ENCODE peak calls at places on chromosome X, in five cellular contexts. One of them, this sample, is unnamed.

GRCh38 chrX:43349363-43349762 is 306.7 kb upstream of the MAOA start:
- DNase-seq in upper lobe of left lung: no peak
- DNase-seq in A549: peak; percentile 33
- DNase-seq in CD4-positive, alpha-beta T cell: peak; percentile 18
- DNase-seq in hepatocyte: peak; percentile 46
- DNase-seq in this sample: peak; percentile 41

GRCh38 chrX:153441981-153442380 is 3.9 kb downstream of the TREX2 start:
- DNase-seq in upper lobe of left lung: no peak
- DNase-seq in A549: no peak
- DNase-seq in hepatocyte: no peak
- DNase-seq in CD4-positive, alpha-beta T cell: no peak
- DNase-seq in this sample: no peak

GRCh38 chrX:36116222-36116621 is 196.7 kb downstream of the CFAP47 start:
- DNase-seq in A549: no peak
- DNase-seq in hepatocyte: no peak
- DNase-seq in CD4-positive, alpha-beta T cell: no peak
- DNase-seq in upper lobe of left lung: no peak
- DNase-seq in this sample: no peak

GRCh38 chrX:40096395-40097091 is 1.2 kb downstream of the BCOR start:
- DNase-seq in A549: no peak
- DNase-seq in hepatocyte: peak; percentile 68
- DNase-seq in upper lobe of left lung: peak; percentile 89
- DNase-seq in CD4-positive, alpha-beta T cell: peak; percentile 48
- DNase-seq in this sample: peak; percentile 61

GRCh38 chrX:50813843-50814661 is at the start of gene SHROOM4:
- DNase-seq in upper lobe of left lung: peak; percentile 84
- DNase-seq in A549: no peak
- DNase-seq in hepatocyte: peak; percentile 74
- DNase-seq in CD4-positive, alpha-beta T cell: no peak
- DNase-seq in this sample: peak; percentile 46

GRCh38 chrX:104136241-104137019 is 20.4 kb downstream of the SLC25A53 start:
- DNase-seq in CD4-positive, alpha-beta T cell: peak; percentile 40
- DNase-seq in upper lobe of left lung: no peak
- DNase-seq in A549: peak; percentile 87
- DNase-seq in hepatocyte: peak; percentile 94
- DNase-seq in this sample: peak; percentile 67

GRCh38 chrX:123779908-123780396 is 47.1 kb upstream of the THOC2 start:
- DNase-seq in upper lobe of left lung: no peak
- DNase-seq in hepatocyte: peak; percentile 44
- DNase-seq in CD4-positive, alpha-beta T cell: no peak
- DNase-seq in A549: peak; percentile 61
- DNase-seq in this sample: no peak

GRCh38 chrX:44494357-44494756 is 48.3 kb downstream of the FUNDC1 start:
- DNase-seq in CD4-positive, alpha-beta T cell: no peak
- DNase-seq in hepatocyte: no peak
- DNase-seq in A549: no peak
- DNase-seq in upper lobe of left lung: no peak
- DNase-seq in this sample: no peak

GRCh38 chrX:136750364-136750763 is 30.4 kb downstream of the ARHGEF6 start:
- DNase-seq in upper lobe of left lung: no peak
- DNase-seq in hepatocyte: no peak
- DNase-seq in CD4-positive, alpha-beta T cell: no peak
- DNase-seq in A549: no peak
- DNase-seq in this sample: no peak

GRCh38 chrX:108178099-108178498 is 86.5 kb downstream of the ATG4A start:
- DNase-seq in hepatocyte: no peak
- DNase-seq in upper lobe of left lung: no peak
- DNase-seq in CD4-positive, alpha-beta T cell: no peak
- DNase-seq in A549: no peak
- DNase-seq in this sample: no peak

GRCh38 chrX:17547658-17548057 is 172.7 kb downstream of the NHS start:
- DNase-seq in CD4-positive, alpha-beta T cell: no peak
- DNase-seq in A549: peak; percentile 80
- DNase-seq in hepatocyte: peak; percentile 72
- DNase-seq in upper lobe of left lung: no peak
- DNase-seq in this sample: peak; percentile 64

GRCh38 chrX:154123241-154124219 is 20.5 kb upstream of the OPN1LW start:
- DNase-seq in hepatocyte: peak; percentile 26
- DNase-seq in A549: peak; percentile 32
- DNase-seq in CD4-positive, alpha-beta T cell: peak; percentile 20
- DNase-seq in upper lobe of left lung: no peak
- DNase-seq in this sample: peak; percentile 62

GRCh38 chrX:20412871-20413486 is 146.3 kb upstream of the RPS6KA3 start:
- DNase-seq in A549: no peak
- DNase-seq in CD4-positive, alpha-beta T cell: peak; percentile 63
- DNase-seq in upper lobe of left lung: no peak
- DNase-seq in hepatocyte: no peak
- DNase-seq in this sample: peak; percentile 34

GRCh38 chrX:349196-349595 is 30.6 kb upstream of the GTPBP6 start:
- DNase-seq in CD4-positive, alpha-beta T cell: no peak
- DNase-seq in hepatocyte: no peak
- DNase-seq in A549: no peak
- DNase-seq in upper lobe of left lung: peak; percentile 36
- DNase-seq in this sample: no peak

GRCh38 chrX:32448320-32448719 is 763.0 kb downstream of the DMD start:
- DNase-seq in upper lobe of left lung: no peak
- DNase-seq in CD4-positive, alpha-beta T cell: no peak
- DNase-seq in A549: no peak
- DNase-seq in hepatocyte: no peak
- DNase-seq in this sample: no peak

GRCh38 chrX:40854242-40854641 is 118.9 kb upstream of the MED14 start:
- DNase-seq in A549: no peak
- DNase-seq in upper lobe of left lung: no peak
- DNase-seq in CD4-positive, alpha-beta T cell: no peak
- DNase-seq in hepatocyte: no peak
- DNase-seq in this sample: no peak

GRCh38 chrX:131693359-131693758 is 149.5 kb downstream of the OR13H1 start:
- DNase-seq in hepatocyte: no peak
- DNase-seq in CD4-positive, alpha-beta T cell: no peak
- DNase-seq in A549: no peak
- DNase-seq in upper lobe of left lung: no peak
- DNase-seq in this sample: no peak

GRCh38 chrX:5681159-5681558 is 547.5 kb downstream of the NLGN4X start:
- DNase-seq in CD4-positive, alpha-beta T cell: no peak
- DNase-seq in A549: no peak
- DNase-seq in hepatocyte: peak; percentile 21
- DNase-seq in upper lobe of left lung: no peak
- DNase-seq in this sample: no peak

GRCh38 chrX:24245201-24245600 is 68.7 kb downstream of the SUPT20HL2 start:
- DNase-seq in CD4-positive, alpha-beta T cell: no peak
- DNase-seq in hepatocyte: peak; percentile 61
- DNase-seq in A549: peak; percentile 61
- DNase-seq in upper lobe of left lung: no peak
- DNase-seq in this sample: no peak

GRCh38 chrX:32530802-32531403 is 680.4 kb downstream of the DMD start:
- DNase-seq in hepatocyte: peak; percentile 83
- DNase-seq in upper lobe of left lung: no peak
- DNase-seq in CD4-positive, alpha-beta T cell: no peak
- DNase-seq in A549: peak; percentile 38
- DNase-seq in this sample: peak; percentile 9

GRCh38 chrX:152876931-152877840 is 20.7 kb upstream of the ZNF185 start:
- DNase-seq in CD4-positive, alpha-beta T cell: no peak
- DNase-seq in A549: no peak
- DNase-seq in upper lobe of left lung: no peak
- DNase-seq in hepatocyte: no peak
- DNase-seq in this sample: no peak

GRCh38 chrX:86946569-86946968 is 571.0 kb upstream of the KLHL4 start:
- DNase-seq in CD4-positive, alpha-beta T cell: no peak
- DNase-seq in A549: peak; percentile 43
- DNase-seq in hepatocyte: peak; percentile 36
- DNase-seq in upper lobe of left lung: no peak
- DNase-seq in this sample: no peak

GRCh38 chrX:142891046-142891445 is 134.7 kb upstream of the SPANXN4 start:
- DNase-seq in upper lobe of left lung: no peak
- DNase-seq in A549: no peak
- DNase-seq in hepatocyte: no peak
- DNase-seq in CD4-positive, alpha-beta T cell: no peak
- DNase-seq in this sample: no peak

GRCh38 chrX:140503714-140504351 is 1.0 kb downstream of the SOX3 start:
- DNase-seq in A549: no peak
- DNase-seq in CD4-positive, alpha-beta T cell: no peak
- DNase-seq in upper lobe of left lung: peak; percentile 84
- DNase-seq in hepatocyte: peak; percentile 53
- DNase-seq in this sample: no peak

GRCh38 chrX:71626576-71626975 is 8.3 kb upstream of the CXCR3 start:
- DNase-seq in hepatocyte: no peak
- DNase-seq in upper lobe of left lung: no peak
- DNase-seq in A549: no peak
- DNase-seq in CD4-positive, alpha-beta T cell: no peak
- DNase-seq in this sample: peak; percentile 71

GRCh38 chrX:50495616-50496015 is 25.0 kb upstream of the DGKK start:
- DNase-seq in hepatocyte: no peak
- DNase-seq in upper lobe of left lung: no peak
- DNase-seq in A549: no peak
- DNase-seq in CD4-positive, alpha-beta T cell: no peak
- DNase-seq in this sample: no peak

GRCh38 chrX:150897371-150898319 is 823 bp downstream of the CD99L2 start:
- DNase-seq in A549: peak; percentile 28
- DNase-seq in CD4-positive, alpha-beta T cell: peak; percentile 33
- DNase-seq in upper lobe of left lung: no peak
- DNase-seq in hepatocyte: peak; percentile 58
- DNase-seq in this sample: peak; percentile 35

GRCh38 chrX:102768984-102769761 is 48.6 kb downstream of the GPRASP3 start:
- DNase-seq in hepatocyte: peak; percentile 86
- DNase-seq in A549: peak; percentile 94
- DNase-seq in CD4-positive, alpha-beta T cell: peak; percentile 65
- DNase-seq in upper lobe of left lung: no peak
- DNase-seq in this sample: peak; percentile 86

GRCh38 chrX:123489011-123489410 is 243.8 kb downstream of the THOC2 start:
- DNase-seq in hepatocyte: no peak
- DNase-seq in upper lobe of left lung: no peak
- DNase-seq in CD4-positive, alpha-beta T cell: no peak
- DNase-seq in A549: no peak
- DNase-seq in this sample: no peak

GRCh38 chrX:130700629-130701028 is 202.4 kb downstream of the ENOX2 start:
- DNase-seq in CD4-positive, alpha-beta T cell: no peak
- DNase-seq in A549: no peak
- DNase-seq in hepatocyte: no peak
- DNase-seq in upper lobe of left lung: no peak
- DNase-seq in this sample: no peak

GRCh38 chrX:33336783-33337182 is 125.4 kb upstream of the DMD start:
- DNase-seq in A549: peak; percentile 6
- DNase-seq in CD4-positive, alpha-beta T cell: no peak
- DNase-seq in hepatocyte: peak; percentile 58
- DNase-seq in upper lobe of left lung: no peak
- DNase-seq in this sample: no peak

GRCh38 chrX:120660638-120661037 is 30.8 kb upstream of the C1GALT1C1 start:
- DNase-seq in A549: no peak
- DNase-seq in upper lobe of left lung: no peak
- DNase-seq in hepatocyte: no peak
- DNase-seq in CD4-positive, alpha-beta T cell: no peak
- DNase-seq in this sample: peak; percentile 13

GRCh38 chrX:120668357-120668756 is 38.5 kb upstream of the C1GALT1C1 start:
- DNase-seq in hepatocyte: no peak
- DNase-seq in upper lobe of left lung: no peak
- DNase-seq in CD4-positive, alpha-beta T cell: no peak
- DNase-seq in A549: no peak
- DNase-seq in this sample: no peak

GRCh38 chrX:120664081-120664480 is 34.2 kb upstream of the C1GALT1C1 start:
- DNase-seq in CD4-positive, alpha-beta T cell: no peak
- DNase-seq in upper lobe of left lung: no peak
- DNase-seq in A549: peak; percentile 42
- DNase-seq in hepatocyte: no peak
- DNase-seq in this sample: no peak
- TF ChIP-seq CTCF in CD4-positive, alpha-beta T cell: no peak
- TF ChIP-seq CTCF in upper lobe of left lung: no peak
- TF ChIP-seq CTCF in A549: peak; percentile 55
- TF ChIP-seq CTCF in hepatocyte: peak; percentile 27
- TF ChIP-seq CTCF in this sample: peak; percentile 25

GRCh38 chrX:128754130-128754529 is 701.9 kb upstream of the ACTRT1 start:
- DNase-seq in hepatocyte: no peak
- DNase-seq in A549: peak; percentile 64
- DNase-seq in upper lobe of left lung: no peak
- DNase-seq in CD4-positive, alpha-beta T cell: no peak
- DNase-seq in this sample: no peak
- H3K27ac ChIP-seq in hepatocyte: no peak overlapping the region
- H3K27ac ChIP-seq in A549: no peak overlapping the region
- H3K27ac ChIP-seq in upper lobe of left lung: no peak overlapping the region
- H3K27ac ChIP-seq in CD4-positive, alpha-beta T cell: no peak overlapping the region
- H3K27ac ChIP-seq in this sample: no peak overlapping the region

DNA sequence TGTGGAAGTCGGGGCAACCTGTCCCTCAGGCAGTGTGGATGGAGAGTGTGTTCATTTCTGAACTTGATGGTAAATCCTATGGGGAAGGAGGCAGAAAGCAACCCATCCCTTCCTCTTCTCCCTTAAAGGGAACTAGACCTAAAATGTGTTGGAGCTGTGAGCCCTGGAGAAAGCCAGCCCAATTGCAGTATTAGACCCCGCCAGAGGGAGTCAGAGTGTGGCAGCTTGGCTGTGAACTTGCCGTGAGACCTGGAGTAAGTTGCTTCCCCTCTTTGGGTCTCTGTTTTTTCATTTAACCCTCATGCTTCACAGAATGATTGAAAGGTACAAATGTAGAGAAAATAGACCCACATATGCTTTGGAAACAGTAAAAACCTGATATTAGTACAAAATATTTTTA is 108.7 kb upstream of the PAK3 start:
- DNase-seq in hepatocyte: no peak
- DNase-seq in CD4-positive, alpha-beta T cell: no peak
- DNase-seq in upper lobe of left lung: no peak
- DNase-seq in A549: no peak
- DNase-seq in this sample: no peak
- TF ChIP-seq CTCF in hepatocyte: no peak
- TF ChIP-seq CTCF in CD4-positive, alpha-beta T cell: no peak
- TF ChIP-seq CTCF in upper lobe of left lung: no peak
- TF ChIP-seq CTCF in A549: no peak
- TF ChIP-seq CTCF in this sample: no peak

GRCh38 chrX:118989886-118990285 is 15.5 kb downstream of the LONRF3 start:
- DNase-seq in hepatocyte: no peak
- DNase-seq in A549: no peak
- DNase-seq in CD4-positive, alpha-beta T cell: no peak
- DNase-seq in upper lobe of left lung: no peak
- DNase-seq in this sample: no peak

GRCh38 chrX:118988913-118989312 is 14.5 kb downstream of the LONRF3 start:
- DNase-seq in hepatocyte: no peak
- DNase-seq in upper lobe of left lung: no peak
- DNase-seq in A549: no peak
- DNase-seq in CD4-positive, alpha-beta T cell: no peak
- DNase-seq in this sample: no peak

DNA sequence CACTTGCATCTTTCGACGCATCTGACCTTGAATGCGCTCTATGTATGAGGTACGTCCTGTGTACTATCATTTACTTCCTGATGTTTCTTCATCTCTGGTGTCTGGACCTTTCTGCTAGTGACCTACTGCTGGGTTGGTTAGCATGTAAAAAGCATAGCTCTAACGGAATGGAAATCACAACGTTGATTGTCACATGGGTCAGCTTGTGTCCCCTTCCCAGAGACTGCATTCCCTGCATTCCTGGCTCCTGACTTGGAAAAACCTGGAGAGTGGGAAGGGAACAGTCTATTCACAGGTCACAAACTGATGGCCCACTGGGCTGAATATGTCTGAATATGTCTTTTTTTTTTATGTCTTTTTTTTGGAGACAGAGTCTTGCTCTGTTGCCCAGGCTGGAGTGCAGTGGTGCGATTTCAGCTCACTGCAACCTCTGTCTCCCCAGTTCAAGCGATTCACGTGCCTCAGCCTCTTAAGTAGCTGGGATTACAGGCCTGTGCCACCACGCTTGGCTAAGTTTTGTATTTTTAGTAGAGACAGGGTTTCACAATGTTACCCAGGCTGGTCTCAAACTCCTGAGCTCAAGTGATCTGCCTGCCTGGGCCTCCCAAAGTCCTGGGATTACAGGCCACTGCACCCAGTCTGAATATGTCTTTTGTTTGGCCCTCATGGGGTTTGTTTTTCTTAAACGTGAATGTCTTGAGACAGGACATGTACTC is 16.3 kb downstream of the LONRF3 start:
- DNase-seq in CD4-positive, alpha-beta T cell: no peak
- DNase-seq in A549: no peak
- DNase-seq in hepatocyte: no peak
- DNase-seq in upper lobe of left lung: no peak
- DNase-seq in this sample: no peak
- H3K27ac ChIP-seq in CD4-positive, alpha-beta T cell: no peak overlapping the region
- H3K27ac ChIP-seq in A549: no peak overlapping the region
- H3K27ac ChIP-seq in hepatocyte: no peak overlapping the region
- H3K27ac ChIP-seq in upper lobe of left lung: no peak overlapping the region
- H3K27ac ChIP-seq in this sample: no peak overlapping the region